ENCODE peak calls at places on chromosomes 11 and 22, in six cellular contexts. One of them, this sample, is unnamed.

GRCh38 chr22:44586337-44586990 is 88.4 kb upstream of the RTL6 start:
- DNase-seq in AG04450: no peak
- DNase-seq in NB4: no peak
- DNase-seq in lower leg skin: no peak
- DNase-seq in cardiac fibroblast: no peak
- DNase-seq in heart right ventricle: no peak
- DNase-seq in this sample: no peak

GRCh38 chr22:30260276-30260675 is 6.4 kb downstream of the OSM start:
- DNase-seq in AG04450: no peak
- DNase-seq in NB4: no peak
- DNase-seq in lower leg skin: no peak
- DNase-seq in cardiac fibroblast: no peak
- DNase-seq in heart right ventricle: no peak
- DNase-seq in this sample: no peak

GRCh38 chr22:40426671-40427070 is 56.3 kb downstream of the SGSM3 start:
- DNase-seq in AG04450: no peak
- DNase-seq in NB4: no peak
- DNase-seq in lower leg skin: no peak
- DNase-seq in cardiac fibroblast: peak
- DNase-seq in heart right ventricle: no peak
- DNase-seq in this sample: peak

GRCh38 chr11:36409152-36409713 is 100.8 kb downstream of the TRAF6 start:
- DNase-seq in AG04450: no peak
- DNase-seq in NB4: peak
- DNase-seq in lower leg skin: no peak
- DNase-seq in cardiac fibroblast: peak
- DNase-seq in heart right ventricle: peak
- DNase-seq in this sample: no peak

GRCh38 chr11:124915541-124916369 is 3.3 kb upstream of the HEPN1 start:
- DNase-seq in AG04450: no peak
- DNase-seq in NB4: no peak
- DNase-seq in lower leg skin: no peak
- DNase-seq in cardiac fibroblast: peak
- DNase-seq in heart right ventricle: no peak
- DNase-seq in this sample: no peak

GRCh38 chr11:119875841-119876600 is 147.0 kb upstream of the NECTIN1 start:
- DNase-seq in AG04450: no peak
- DNase-seq in NB4: no peak
- DNase-seq in lower leg skin: peak
- DNase-seq in cardiac fibroblast: no peak
- DNase-seq in heart right ventricle: no peak
- DNase-seq in this sample: no peak

GRCh38 chr22:31616315-31616980 is 45.6 kb downstream of the PISD start:
- DNase-seq in AG04450: no peak
- DNase-seq in NB4: peak
- DNase-seq in lower leg skin: no peak
- DNase-seq in cardiac fibroblast: no peak
- DNase-seq in heart right ventricle: no peak
- DNase-seq in this sample: no peak

GRCh38 chr22:22810018-22810427 is 77.6 kb upstream of the IGLL5 start:
- DNase-seq in AG04450: no peak
- DNase-seq in NB4: peak
- DNase-seq in lower leg skin: no peak
- DNase-seq in cardiac fibroblast: no peak
- DNase-seq in heart right ventricle: no peak
- DNase-seq in this sample: no peak

GRCh38 chr22:37457093-37457893 is 28.9 kb downstream of the MFNG start:
- DNase-seq in AG04450: no peak
- DNase-seq in NB4: peak
- DNase-seq in lower leg skin: peak
- DNase-seq in cardiac fibroblast: peak
- DNase-seq in heart right ventricle: peak
- DNase-seq in this sample: peak

GRCh38 chr11:70572974-70573260 is 174.6 kb downstream of the CTTN start:
- DNase-seq in AG04450: no peak
- DNase-seq in NB4: no peak
- DNase-seq in lower leg skin: no peak
- DNase-seq in cardiac fibroblast: no peak
- DNase-seq in heart right ventricle: no peak
- DNase-seq in this sample: no peak

GRCh38 chr22:29907753-29908515 is 25.0 kb downstream of the MTMR3 start:
- DNase-seq in AG04450: peak
- DNase-seq in NB4: peak
- DNase-seq in lower leg skin: peak
- DNase-seq in cardiac fibroblast: peak
- DNase-seq in heart right ventricle: peak
- DNase-seq in this sample: peak

GRCh38 chr11:33263549-33263948 is 6.4 kb downstream of the HIPK3 start:
- DNase-seq in AG04450: no peak
- DNase-seq in NB4: peak
- DNase-seq in lower leg skin: no peak
- DNase-seq in cardiac fibroblast: no peak
- DNase-seq in heart right ventricle: no peak
- DNase-seq in this sample: no peak

GRCh38 chr11:71325418-71326327 is 73.3 kb upstream of the SHANK2 start:
- DNase-seq in AG04450: no peak
- DNase-seq in NB4: no peak
- DNase-seq in lower leg skin: no peak
- DNase-seq in cardiac fibroblast: no peak
- DNase-seq in heart right ventricle: no peak
- DNase-seq in this sample: no peak

GRCh38 chr11:47003180-47003877 is 66.8 kb downstream of the CSTPP1 start:
- DNase-seq in AG04450: no peak
- DNase-seq in NB4: peak
- DNase-seq in lower leg skin: no peak
- DNase-seq in cardiac fibroblast: no peak
- DNase-seq in heart right ventricle: peak
- DNase-seq in this sample: no peak

GRCh38 chr11:114984611-114985163 is 306.4 kb downstream of the NXPE2 start:
- DNase-seq in AG04450: no peak
- DNase-seq in NB4: no peak
- DNase-seq in lower leg skin: no peak
- DNase-seq in cardiac fibroblast: no peak
- DNase-seq in heart right ventricle: no peak
- DNase-seq in this sample: no peak

DNA sequence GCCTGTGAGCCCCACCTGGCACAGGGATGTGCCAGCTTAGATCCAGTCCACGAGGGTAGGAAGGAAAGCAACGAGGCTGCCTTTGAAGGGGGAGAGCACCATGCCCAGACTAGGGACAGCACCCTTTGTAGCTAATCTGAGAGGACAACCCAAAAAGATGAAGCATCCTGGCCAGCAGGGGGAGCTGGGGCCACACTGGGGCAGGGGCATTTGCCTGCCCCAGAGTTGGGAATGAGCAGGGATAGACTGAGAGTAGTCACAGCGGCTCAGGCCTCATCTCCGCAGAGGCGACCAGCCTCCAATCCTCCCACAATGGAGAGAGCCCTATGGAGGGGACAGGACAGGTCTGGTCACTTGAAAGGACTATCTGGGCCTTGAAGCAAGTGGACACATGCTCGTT is 16.4 kb downstream of the LMO1 start:
- DNase-seq in AG04450: no peak
- DNase-seq in NB4: peak
- DNase-seq in lower leg skin: no peak
- DNase-seq in cardiac fibroblast: no peak
- DNase-seq in heart right ventricle: no peak
- DNase-seq in this sample: no peak
- TF ChIP-seq CTCF in AG04450: peak
- TF ChIP-seq CTCF in NB4: peak
- TF ChIP-seq CTCF in lower leg skin: no peak
- TF ChIP-seq CTCF in cardiac fibroblast: peak
- TF ChIP-seq CTCF in heart right ventricle: peak
- TF ChIP-seq CTCF in this sample: peak

GRCh38 chr11:123258877-123259276 is 63.8 kb upstream of the CLMP start:
- DNase-seq in AG04450: no peak
- DNase-seq in NB4: no peak
- DNase-seq in lower leg skin: no peak
- DNase-seq in cardiac fibroblast: no peak
- DNase-seq in heart right ventricle: no peak
- DNase-seq in this sample: no peak

GRCh38 chr11:123255909-123256308 is 60.9 kb upstream of the CLMP start:
- DNase-seq in AG04450: no peak
- DNase-seq in NB4: no peak
- DNase-seq in lower leg skin: no peak
- DNase-seq in cardiac fibroblast: no peak
- DNase-seq in heart right ventricle: no peak
- DNase-seq in this sample: no peak

GRCh38 chr11:123264431-123264780 is 69.4 kb upstream of the CLMP start:
- DNase-seq in AG04450: no peak
- DNase-seq in NB4: no peak
- DNase-seq in lower leg skin: no peak
- DNase-seq in cardiac fibroblast: no peak
- DNase-seq in heart right ventricle: no peak
- DNase-seq in this sample: no peak

GRCh38 chr11:123260511-123261211 is 65.6 kb upstream of the CLMP start:
- DNase-seq in AG04450: no peak
- DNase-seq in NB4: no peak
- DNase-seq in lower leg skin: no peak
- DNase-seq in cardiac fibroblast: peak
- DNase-seq in heart right ventricle: no peak
- DNase-seq in this sample: no peak

GRCh38 chr11:123261345-123262106 is 66.5 kb upstream of the CLMP start:
- DNase-seq in AG04450: no peak
- DNase-seq in NB4: peak
- DNase-seq in lower leg skin: peak
- DNase-seq in cardiac fibroblast: peak
- DNase-seq in heart right ventricle: peak
- DNase-seq in this sample: no peak
- H3K4me3 ChIP-seq in AG04450: peak
- H3K4me3 ChIP-seq in NB4: no peak
- H3K4me3 ChIP-seq in lower leg skin: no peak
- H3K4me3 ChIP-seq in cardiac fibroblast: peak
- H3K4me3 ChIP-seq in heart right ventricle: peak
- H3K4me3 ChIP-seq in this sample: no peak

GRCh38 chr11:132864811-132865576 is 667.3 kb downstream of the OPCML start:
- DNase-seq in AG04450: no peak
- DNase-seq in NB4: no peak
- DNase-seq in lower leg skin: no peak
- DNase-seq in cardiac fibroblast: no peak
- DNase-seq in heart right ventricle: no peak
- DNase-seq in this sample: no peak
- TF ChIP-seq CTCF in AG04450: no peak
- TF ChIP-seq CTCF in NB4: no peak
- TF ChIP-seq CTCF in lower leg skin: no peak
- TF ChIP-seq CTCF in cardiac fibroblast: no peak
- TF ChIP-seq CTCF in heart right ventricle: no peak
- TF ChIP-seq CTCF in this sample: no peak

DNA sequence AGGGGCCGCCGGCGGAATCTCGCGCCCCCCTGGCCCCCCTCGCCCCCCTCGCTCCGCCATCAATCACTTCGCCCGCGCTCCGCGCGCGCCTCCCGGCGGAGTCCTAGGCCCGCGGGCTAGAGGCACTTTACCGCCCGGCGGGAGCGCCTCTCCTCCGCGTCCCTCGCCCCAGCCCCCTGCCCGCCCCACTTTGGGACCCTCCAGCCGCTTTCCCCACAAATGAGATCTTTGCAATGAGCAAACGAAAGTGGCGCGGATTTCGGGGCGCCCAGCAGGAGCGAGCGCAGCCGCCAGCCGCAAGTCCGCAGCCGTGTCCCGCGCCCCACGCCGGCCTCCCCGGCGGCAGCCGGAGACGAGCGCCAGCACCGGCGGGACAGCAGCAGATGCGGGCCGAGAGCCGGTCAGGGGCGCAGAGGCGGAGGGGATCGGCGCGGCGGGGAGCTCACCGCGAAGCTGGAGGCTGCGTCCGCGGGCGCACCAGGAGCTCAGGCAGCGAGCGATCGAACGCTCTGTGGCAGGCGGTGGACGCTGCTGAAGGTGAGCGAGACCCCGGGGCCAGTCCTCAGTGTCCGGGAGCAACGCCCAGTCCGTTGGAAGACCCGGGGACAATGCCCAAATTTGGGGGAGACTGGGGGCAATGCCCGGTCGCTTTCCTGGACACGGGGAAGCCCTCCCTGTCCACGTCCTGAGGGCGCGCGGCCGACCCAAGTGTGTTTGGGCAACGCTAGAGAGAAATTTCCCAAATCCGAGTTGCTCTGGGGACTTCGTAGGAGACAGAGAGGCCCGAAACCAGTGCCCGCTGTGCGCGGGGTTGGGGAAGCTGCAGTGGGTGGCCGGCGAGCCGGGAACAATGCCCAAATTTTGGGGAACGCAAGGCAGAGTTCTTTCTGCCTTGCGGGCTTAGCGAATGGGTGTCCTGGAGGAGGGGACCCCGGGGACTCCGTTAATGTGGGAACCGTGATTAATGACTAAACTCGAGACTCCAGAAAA is 1.5 kb upstream of the IGF2 start:
- DNase-seq in AG04450: no peak
- DNase-seq in NB4: no peak
- DNase-seq in lower leg skin: no peak
- DNase-seq in cardiac fibroblast: no peak
- DNase-seq in heart right ventricle: no peak
- DNase-seq in this sample: no peak
- H3K4me3 ChIP-seq in AG04450: no peak
- H3K4me3 ChIP-seq in NB4: no peak
- H3K4me3 ChIP-seq in lower leg skin: no peak
- H3K4me3 ChIP-seq in cardiac fibroblast: no peak
- H3K4me3 ChIP-seq in heart right ventricle: peak
- H3K4me3 ChIP-seq in this sample: no peak

GRCh38 chr11:20913113-20913512 is 243.7 kb downstream of the NELL1 start:
- DNase-seq in AG04450: no peak
- DNase-seq in NB4: no peak
- DNase-seq in lower leg skin: no peak
- DNase-seq in cardiac fibroblast: no peak
- DNase-seq in heart right ventricle: no peak
- DNase-seq in this sample: no peak
- TF ChIP-seq CTCF in AG04450: no peak
- TF ChIP-seq CTCF in NB4: no peak
- TF ChIP-seq CTCF in lower leg skin: no peak
- TF ChIP-seq CTCF in cardiac fibroblast: no peak
- TF ChIP-seq CTCF in heart right ventricle: no peak
- TF ChIP-seq CTCF in this sample: no peak